ENCODE peak calls at places on chromosome 22, in four cellular contexts. B, Y, L and F are unnamed samples.

GRCh38 chr22:36467946-36468345 is 13.5 kb downstream of the TXN2 start:
- DNase-seq in Y (no peak), L (peak), B (no peak), F (peak)

GRCh38 chr22:40743740-40744139 is 64.5 kb downstream of the MCHR1 start:
- DNase-seq in B (no peak), Y (no peak), L (no peak), F (no peak)

GRCh38 chr22:29093501-29093921 is 20.7 kb downstream of the KREMEN1 start:
- DNase-seq in B (no peak), L (peak), Y (no peak), F (no peak)

GRCh38 chr22:50529416-50530279 is at the start of gene TYMP:
- DNase-seq in B (no peak), L (peak), Y (peak), F (peak)

GRCh38 chr22:22871536-22872278 is 15.9 kb upstream of the IGLL5 start:
- DNase-seq in L (no peak), Y (no peak), B (no peak), F (peak)

GRCh38 chr22:39252461-39253391 is 7.9 kb upstream of the PDGFB start:
- DNase-seq in L (peak), Y (no peak), B (no peak), F (no peak)

GRCh38 chr22:31089101-31090100 is 8.3 kb downstream of the SMTN start:
- DNase-seq in L (peak), Y (peak), B (peak), F (no peak)

GRCh38 chr22:49582171-49582570 is 245.5 kb downstream of the BRD1 start:
- DNase-seq in L (no peak), B (no peak), Y (no peak), F (peak)

GRCh38 chr22:47325249-47325648 is 562.8 kb downstream of the TBC1D22A start:
- DNase-seq in L (no peak), B (no peak), Y (no peak), F (peak)

GRCh38 chr22:49992921-49993648 is 19.5 kb downstream of the IL17REL start:
- DNase-seq in Y (peak), L (peak), B (peak), F (peak)

GRCh38 chr22:45688606-45689080 is 17.0 kb downstream of the ATXN10 start:
- DNase-seq in L (peak), Y (no peak), B (no peak), F (no peak)

GRCh38 chr22:22951035-22951434 is 63.4 kb downstream of the IGLL5 start:
- DNase-seq in L (no peak), B (no peak), Y (no peak), F (no peak)

GRCh38 chr22:22022255-22022840 is 39.8 kb upstream of the TOP3B start:
- DNase-seq in L (no peak), Y (peak), B (no peak), F (no peak)